ENCODE peak calls at places on chromosomes 12 and 14, in eight cellular contexts. W is H1; U is cardiac muscle cell; H is AG04450; J is WERI-Rb-1; M is mammary epithelial cell; P is lung; F is CD4-positive, CD25-positive, alpha-beta regulatory T cell. Q is an unnamed sample.

GRCh38 chr14:105499256-105500035 is 8.4 kb downstream of the TEDC1 start:
- DNase-seq in W (no peak), U (no peak), H (no peak), J (peak; percentile 93), M (no peak), P (no peak), F (no peak), Q (no peak)

GRCh38 chr14:55430024-55430690 is 10.3 kb downstream of the TBPL2 start:
- DNase-seq in W (no peak), U (peak; percentile 79), H (peak; percentile 67), J (peak; percentile 44), M (peak; percentile 87), P (peak; percentile 43), F (peak; percentile 85), Q (peak; percentile 50)

GRCh38 chr12:99232324-99232723 is 415.2 kb upstream of the GARIN6 start:
- DNase-seq in W (no peak), U (no peak), H (no peak), J (no peak), M (no peak), P (no peak), F (no peak), Q (no peak)

GRCh38 chr12:20018406-20018805 is 349.9 kb upstream of the PDE3A start:
- DNase-seq in W (no peak), U (no peak), H (no peak), J (no peak), M (no peak), P (no peak), F (no peak), Q (no peak)

GRCh38 chr14:22375321-22375930 is 213.6 kb downstream of the DAD1 start:
- DNase-seq in W (no peak), U (peak; percentile 74), H (peak; percentile 39), J (peak; percentile 16), M (peak; percentile 38), P (no peak), F (no peak), Q (no peak)

GRCh38 chr12:94973202-94973601 is 30.3 kb downstream of the NDUFA12 start:
- DNase-seq in W (no peak), U (peak; percentile 33), H (peak; percentile 70), J (peak; percentile 57), M (no peak), P (no peak), F (no peak), Q (no peak)

GRCh38 chr14:96177766-96178377 is 26.8 kb upstream of the BDKRB2 start:
- DNase-seq in W (no peak), U (peak; percentile 52), H (no peak), J (no peak), M (peak; percentile 50), P (no peak), F (peak; percentile 12), Q (no peak)

GRCh38 chr12:12720637-12721250 is 3.6 kb downstream of the CDKN1B start:
- DNase-seq in W (no peak), U (peak; percentile 35), H (no peak), J (no peak), M (peak; percentile 41), P (no peak), F (peak; percentile 40), Q (peak; percentile 76)

GRCh38 chr14:77849711-77850110 is 49.8 kb downstream of the ADCK1 start:
- DNase-seq in W (no peak), U (no peak), H (no peak), J (no peak), M (peak; percentile 21), P (no peak), F (no peak), Q (no peak)

GRCh38 chr12:121013715-121014114 is 2.6 kb downstream of the C12orf43 start:
- DNase-seq in W (no peak), U (no peak), H (no peak), J (no peak), M (no peak), P (no peak), F (no peak), Q (no peak)

GRCh38 chr12:52337054-52337453 is 15.9 kb upstream of the KRT83 start:
- DNase-seq in W (no peak), U (peak; percentile 5), H (no peak), J (no peak), M (peak; percentile 26), P (no peak), F (no peak), Q (no peak)

GRCh38 chr12:2387051-2387834 is 334.5 kb downstream of the CACNA1C start:
- DNase-seq in W (no peak), U (no peak), H (no peak), J (no peak), M (no peak), P (no peak), F (no peak), Q (no peak)

GRCh38 chr12:80698847-80699542 is 8.4 kb upstream of the MYF6 start:
- DNase-seq in W (no peak), U (no peak), H (no peak), J (no peak), M (no peak), P (no peak), F (no peak), Q (no peak)

GRCh38 chr12:80700327-80700726 is 7.1 kb upstream of the MYF6 start:
- DNase-seq in W (no peak), U (no peak), H (no peak), J (no peak), M (no peak), P (no peak), F (no peak), Q (no peak)

GRCh38 chr12:80704430-80704829 is 3.0 kb upstream of the MYF6 start:
- DNase-seq in W (no peak), U (no peak), H (no peak), J (no peak), M (no peak), P (no peak), F (no peak), Q (no peak)

GRCh38 chr12:80702889-80703605 is 4.4 kb upstream of the MYF6 start:
- DNase-seq in W (no peak), U (peak; percentile 67), H (peak; percentile 16), J (no peak), M (peak; percentile 78), P (no peak), F (no peak), Q (no peak)

DNA sequence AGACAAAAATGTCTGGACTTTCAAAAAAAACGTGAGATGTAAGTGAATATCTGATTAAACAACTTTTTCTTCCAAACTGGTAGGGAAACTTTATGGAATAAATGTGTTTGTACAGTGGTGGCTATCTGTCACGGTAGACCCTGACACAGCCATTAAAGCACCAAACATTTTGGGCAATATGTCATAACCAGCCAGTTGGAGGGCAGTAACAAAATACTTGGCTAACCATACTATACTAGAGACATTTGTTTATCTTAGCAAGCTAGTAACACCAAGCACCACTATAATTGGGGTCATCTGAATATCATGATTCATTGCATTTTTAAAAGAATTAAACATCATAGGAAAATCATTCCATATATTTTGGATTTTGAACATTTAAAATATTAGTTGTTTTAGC is 6.0 kb upstream of the MYF6 start:
- DNase-seq in W (no peak), U (no peak), H (no peak), J (no peak), M (no peak), P (no peak), F (no peak), Q (no peak)
- H3K4me3 ChIP-seq in W (no peak overlapping the region), U (no peak overlapping the region), H (no peak overlapping the region), J (no peak overlapping the region), M (no peak overlapping the region), P (no peak overlapping the region), F (no peak overlapping the region), Q (no peak overlapping the region)

GRCh38 chr12:124190301-124191023 is 104.4 kb upstream of the RFLNA start:
- DNase-seq in W (no peak), U (no peak), H (no peak), J (peak; percentile 59), M (no peak), P (no peak), F (no peak), Q (no peak)

GRCh38 chr12:124191024-124191359 is 103.9 kb upstream of the RFLNA start:
- DNase-seq in W (no peak), U (peak; percentile 23), H (no peak), J (peak; percentile 63), M (no peak), P (no peak), F (peak; percentile 37), Q (no peak)

GRCh38 chr12:124185970-124186686 is 108.8 kb upstream of the RFLNA start:
- DNase-seq in W (no peak), U (peak; percentile 24), H (no peak), J (no peak), M (no peak), P (no peak), F (no peak), Q (no peak)

GRCh38 chr12:124188561-124189405 is 106.1 kb upstream of the RFLNA start:
- DNase-seq in W (no peak), U (no peak), H (no peak), J (peak; percentile 37), M (no peak), P (no peak), F (no peak), Q (no peak)

DNA sequence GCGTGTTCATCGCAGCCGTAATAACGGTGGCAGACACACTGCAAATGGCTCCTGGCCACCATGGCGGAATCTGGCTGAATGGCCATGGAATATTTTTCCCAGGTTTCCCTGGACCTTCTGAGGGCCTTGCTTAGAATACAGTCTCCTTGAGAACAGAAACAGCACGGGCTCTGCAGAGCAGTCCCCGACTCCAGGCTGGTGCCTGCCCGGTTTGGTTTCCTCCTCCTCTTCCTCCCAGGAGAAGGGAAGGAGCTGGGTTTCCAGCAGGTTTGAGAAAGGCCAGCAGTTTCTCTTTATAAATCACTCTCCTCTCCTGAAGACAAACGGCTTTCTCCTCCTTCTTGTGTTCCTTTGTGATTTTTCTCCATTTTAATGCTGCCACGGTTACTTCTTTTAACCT is 106.8 kb upstream of the RFLNA start:
- DNase-seq in W (no peak), U (no peak), H (no peak), J (no peak), M (no peak), P (no peak), F (no peak), Q (no peak)
- H3K27ac ChIP-seq in W (no peak overlapping the region), U (no peak overlapping the region), H (no peak overlapping the region), J (peak overlapping the region; percentile 88), M (no peak overlapping the region), P (no peak overlapping the region), F (no peak overlapping the region), Q (no peak overlapping the region)

GRCh38 chr14:89833120-89833521 is 121.4 kb downstream of the EFCAB11 start:
- DNase-seq in W (no peak), U (no peak), H (no peak), J (no peak), M (no peak), P (no peak), F (no peak), Q (no peak)
- H3K4me3 ChIP-seq in W (no peak overlapping the region), U (no peak overlapping the region), H (no peak overlapping the region), J (no peak overlapping the region), M (no peak overlapping the region), P (no peak overlapping the region), F (no peak overlapping the region), Q (no peak overlapping the region)

DNA sequence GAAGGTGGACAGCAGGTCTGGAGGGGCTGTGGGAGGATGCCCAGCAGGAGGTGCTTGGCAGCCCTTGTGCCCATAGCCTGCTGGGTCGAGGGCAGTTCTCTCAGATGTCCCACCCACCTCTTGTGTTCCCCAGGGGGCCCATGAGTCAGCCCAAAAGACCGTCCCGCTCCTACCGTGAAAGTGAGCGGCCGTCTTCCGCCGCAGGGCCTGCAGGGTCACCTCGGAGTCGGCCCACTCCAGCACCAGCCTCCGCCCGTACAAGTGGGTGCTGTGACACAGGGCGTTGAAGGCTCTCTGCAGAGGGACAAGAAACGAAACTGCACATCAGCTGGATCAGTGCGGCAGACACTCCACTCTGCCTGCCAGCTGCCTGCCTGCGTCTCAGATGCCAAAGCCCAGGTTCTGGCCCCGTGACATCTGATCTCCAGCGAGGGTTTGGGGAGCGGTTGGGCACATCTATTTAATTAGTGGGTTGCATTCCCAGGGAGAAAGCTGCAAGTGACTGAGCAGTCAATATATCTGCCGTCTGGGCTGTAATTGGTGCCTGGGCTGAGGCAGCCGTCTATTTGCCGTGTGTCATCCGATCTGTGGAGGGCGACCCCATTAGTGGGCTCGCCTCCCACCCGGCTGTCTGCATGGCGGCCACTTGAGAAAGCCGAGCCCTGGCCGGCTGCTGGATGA is 121.5 kb downstream of the RBM19 start:
- DNase-seq in W (no peak), U (no peak), H (no peak), J (no peak), M (no peak), P (no peak), F (no peak), Q (no peak)
- H3K27ac ChIP-seq in W (no peak overlapping the region), U (no peak overlapping the region), H (no peak overlapping the region), J (no peak overlapping the region), M (no peak overlapping the region), P (no peak overlapping the region), F (no peak overlapping the region), Q (no peak overlapping the region)

Q was measured in SJSA1.